ENCODE peak calls at places on chromosomes 12 and 14, in ten cellular contexts. O, C, Y, X, E, Q, R, G, W and Z are unnamed samples. For H3K36me3 and H3K4me1, the result is how much of the 10 kb centered on the place peaks cover.

GRCh38 chr12:16090974-16091373 is 179.8 kb downstream of the DERA start:
- DNase-seq in E (no peak), C (no peak), Q (no peak), R (no peak), W (no peak), Y (no peak), X (no peak), G (no peak), O (no peak), Z (no peak)

GRCh38 chr12:102879144-102879763 is 37.8 kb downstream of the PAH start:
- DNase-seq in G (peak), Q (peak), Y (no peak), C (peak), E (no peak), O (peak), X (peak), W (peak), R (peak), Z (peak)

GRCh38 chr14:101731187-101732080 is 30.1 kb upstream of the PPP2R5C start:
- DNase-seq in O (peak), R (peak), C (peak), E (peak), W (no peak), Q (peak), X (peak), Y (peak), G (no peak), Z (peak)

GRCh38 chr14:58199726-58200479 is at the start of gene ACTR10:
- DNase-seq in X (peak), R (peak), W (peak), O (peak), C (peak), E (peak), Y (peak), Q (peak), G (peak), Z (peak)

GRCh38 chr14:23566782-23567185 is 807 bp downstream of the AP1G2 start:
- DNase-seq in W (no peak), G (no peak), Y (no peak), O (peak), C (peak), Q (no peak), R (no peak), E (no peak), X (no peak), Z (no peak)

GRCh38 chr14:34983148-34983760 is 462 bp downstream of the SRP54 start:
- DNase-seq in G (peak), R (no peak), Q (no peak), X (peak), Y (no peak), E (no peak), C (no peak), O (no peak), W (no peak), Z (no peak)

GRCh38 chr14:55600784-55601561 is 21.0 kb downstream of the KTN1 start:
- DNase-seq in R (no peak), G (no peak), E (no peak), Q (no peak), X (no peak), W (no peak), C (peak), Y (no peak), O (no peak), Z (no peak)

GRCh38 chr14:20417250-20418186 is 4.2 kb upstream of the TEP1 start:
- DNase-seq in X (no peak), O (no peak), C (no peak), Q (no peak), Y (peak), R (no peak), E (no peak), G (no peak), W (no peak), Z (no peak)

GRCh38 chr12:6318440-6318879 is 8.0 kb downstream of the PLEKHG6 start:
- DNase-seq in W (no peak), E (no peak), O (no peak), X (no peak), C (no peak), G (no peak), Q (no peak), R (peak), Y (no peak), Z (no peak)

GRCh38 chr12:111216387-111217159 is 152.3 kb downstream of the PHETA1 start:
- DNase-seq in C (no peak), Y (no peak), X (no peak), O (no peak), Q (no peak), R (no peak), G (no peak), E (no peak), W (no peak), Z (no peak)

GRCh38 chr12:1302471-1302870 is 291.9 kb downstream of the FBXL14 start:
- DNase-seq in R (no peak), Q (no peak), X (no peak), Y (no peak), C (no peak), E (no peak), G (no peak), O (no peak), W (no peak), Z (no peak)

GRCh38 chr12:51592034-51592705 is 1.1 kb downstream of the SCN8A start:
- DNase-seq in E (no peak), X (no peak), R (no peak), Y (no peak), W (no peak), O (no peak), Q (peak), C (no peak), G (no peak), Z (no peak)

GRCh38 chr14:55454264-55455151 is 14.1 kb upstream of the TBPL2 start:
- DNase-seq in R (no peak), W (no peak), Y (peak), E (peak), G (peak), O (peak), X (peak), Q (peak), C (peak), Z (no peak)

GRCh38 chr12:25200703-25201102 is 5.7 kb downstream of the ETFRF1 start:
- DNase-seq in W (no peak), C (peak), Q (no peak), E (no peak), R (no peak), G (no peak), X (no peak), O (no peak), Y (no peak), Z (no peak)

GRCh38 chr14:58315606-58316005 is 17.3 kb downstream of the ARID4A start:
- DNase-seq in Q (no peak), O (no peak), W (no peak), X (no peak), Y (no peak), G (no peak), R (no peak), C (no peak), E (no peak), Z (no peak)

GRCh38 chr12:70535896-70536374 is 101.3 kb downstream of the PTPRB start:
- DNase-seq in O (no peak), E (no peak), Y (no peak), X (peak), R (no peak), Q (no peak), W (no peak), C (peak), G (peak), Z (no peak)

GRCh38 chr12:93621986-93622385 is 49.5 kb downstream of the SOCS2 start:
- DNase-seq in Q (no peak), X (no peak), E (no peak), C (peak), W (no peak), R (no peak), O (no peak), Y (no peak), G (no peak), Z (no peak)

GRCh38 chr14:79395061-79395460 is 816.2 kb downstream of the DIO2 start:
- DNase-seq in R (no peak), O (no peak), C (peak), Q (no peak), E (no peak), X (no peak), Y (no peak), G (no peak), W (no peak), Z (no peak)

GRCh38 chr12:129615001-129615400 is 288.8 kb downstream of the TMEM132D start:
- DNase-seq in O (no peak), X (no peak), R (no peak), Q (no peak), W (no peak), E (no peak), Y (no peak), C (no peak), G (no peak), Z (no peak)

DNA sequence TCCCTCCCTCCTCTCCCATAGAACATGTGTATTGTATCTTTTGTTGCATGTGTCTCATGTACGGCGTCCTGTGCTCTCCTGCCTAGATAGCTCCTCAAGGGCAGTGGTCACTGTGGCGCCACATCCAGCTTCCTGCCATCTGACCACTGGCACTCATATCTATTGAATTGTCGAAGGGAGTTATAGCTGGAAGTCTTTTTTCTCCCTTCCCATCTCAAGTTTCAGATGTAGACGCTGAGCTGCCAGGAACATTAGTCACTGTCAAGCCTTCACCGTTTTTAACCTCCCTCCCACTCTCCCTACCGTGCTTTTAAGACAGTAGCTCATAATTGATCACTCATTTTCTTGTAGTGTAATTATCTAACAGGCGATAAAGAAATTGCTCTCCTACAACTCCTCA is 33.0 kb downstream of the MTHFD1 start:
- DNase-seq in Q (no peak), C (peak), Y (no peak), X (no peak), R (no peak), E (no peak), O (no peak), W (no peak), G (no peak), Z (no peak)
- H3K36me3 ChIP-seq in Q (under half), C (under half), Y (under half), X (under half), R (half or more), E (under half), O (under half), W (half or more), G (under half), Z (under half)

DNA sequence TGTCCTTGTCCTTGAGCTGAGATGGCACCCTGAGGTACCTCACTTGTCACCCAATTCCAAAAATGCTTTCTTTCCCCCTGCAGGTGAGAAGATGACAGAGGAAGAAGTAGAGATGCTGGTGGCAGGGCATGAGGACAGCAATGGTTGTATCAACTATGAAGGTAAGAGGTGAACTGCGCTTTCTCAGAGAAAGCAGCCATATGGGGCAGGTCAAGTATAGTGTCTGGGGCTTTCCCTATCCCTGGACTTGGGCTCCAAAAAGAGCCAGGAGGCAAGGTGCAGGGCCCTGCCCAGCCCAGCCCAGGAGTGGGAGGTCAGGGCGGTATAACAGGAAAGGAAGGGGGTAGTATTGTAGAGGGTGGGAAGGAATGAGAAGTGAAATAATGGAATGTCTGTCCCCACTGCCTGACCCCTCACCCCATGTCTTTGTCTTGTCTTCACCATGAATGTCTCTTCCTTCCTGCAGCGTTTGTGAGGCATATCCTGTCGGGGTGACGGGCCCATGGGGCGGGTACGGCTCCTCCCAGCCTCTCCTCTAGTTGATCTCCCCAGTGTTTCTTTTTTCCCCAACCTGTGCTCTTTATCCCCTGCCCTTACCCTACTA is 2.1 kb downstream of the MYL6 start:
- DNase-seq in Q (no peak), W (no peak), R (no peak), G (no peak), O (no peak), C (peak), X (no peak), E (no peak), Y (peak), Z (no peak)
- TF ChIP-seq CTCF in Q (no peak), W (no peak), R (no peak), G (no peak), O (no peak), C (no peak), X (no peak), E (no peak), Y (no peak), Z (no peak)

DNA sequence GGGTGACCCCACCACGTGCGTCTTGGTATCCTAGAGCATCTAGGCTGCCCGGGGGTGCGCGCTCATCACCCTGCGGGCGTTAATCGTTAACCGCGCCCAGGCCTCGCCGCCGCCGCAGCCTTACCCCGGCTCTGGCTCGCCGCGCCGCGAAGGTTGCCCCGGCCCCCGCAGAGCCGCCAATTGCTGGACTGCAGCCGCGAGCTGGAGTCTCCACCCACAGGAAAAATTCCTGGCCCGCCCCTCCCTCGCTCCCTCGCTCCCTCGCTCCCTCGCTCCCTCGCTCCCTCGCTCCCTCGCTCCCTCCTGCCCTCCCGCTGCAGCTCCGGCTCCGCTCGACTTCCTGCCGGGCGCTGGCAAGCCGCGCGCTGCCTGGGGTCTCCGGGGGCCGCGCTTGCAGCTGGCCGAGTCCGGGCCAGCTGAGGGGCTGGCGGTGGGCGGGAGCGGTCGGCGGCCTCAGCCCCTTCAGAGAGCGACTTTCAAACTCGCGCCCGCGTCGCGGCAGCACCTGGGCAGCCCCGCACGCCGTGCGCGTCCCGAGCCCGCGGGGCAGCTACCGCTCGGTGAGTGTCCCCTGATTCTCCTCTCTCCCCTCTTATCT is at the start of gene PLEKHG3:
- DNase-seq in O (peak), R (peak), W (peak), G (peak), Y (peak), C (peak), Q (peak), X (peak), E (peak), Z (peak)
- H3K4me1 ChIP-seq in O (half or more), R (half or more), W (half or more), G (under half), Y (half or more), C (half or more), Q (half or more), X (half or more), E (under half), Z (under half)

GRCh38 chr12:132095520-132096409 is 48.4 kb downstream of the DDX51 start:
- DNase-seq in Y (no peak), C (no peak), Q (peak), R (no peak), E (no peak), W (no peak), G (no peak), O (no peak), X (peak), Z (no peak)

GRCh38 chr12:132100306-132101065 is 43.6 kb downstream of the DDX51 start:
- DNase-seq in X (peak), E (no peak), C (no peak), Q (no peak), O (no peak), W (no peak), G (no peak), R (no peak), Y (no peak), Z (no peak)

GRCh38 chr12:132102297-132102696 is 41.8 kb downstream of the DDX51 start:
- DNase-seq in G (no peak), Y (no peak), E (no peak), W (no peak), Q (no peak), X (peak), C (no peak), R (no peak), O (no peak), Z (no peak)

GRCh38 chr12:132103542-132104308 is 40.4 kb downstream of the DDX51 start:
- DNase-seq in C (no peak), R (no peak), E (no peak), G (no peak), W (no peak), O (no peak), Y (no peak), X (peak), Q (no peak), Z (no peak)

GRCh38 chr12:132099739-132100138 is 44.4 kb downstream of the DDX51 start:
- DNase-seq in R (no peak), C (no peak), G (no peak), O (no peak), Q (no peak), X (peak), Y (no peak), E (no peak), W (no peak), Z (no peak)
- H3K36me3 ChIP-seq in R (under half), C (under half), G (under half), O (under half), Q (under half), X (under half), Y (under half), E (under half), W (under half), Z (under half)